ENCODE peak calls at places on chromosome 3, in ten cellular contexts. One of them, this sample, is unnamed.
A peak's percentile ranks its signal among the peaks of the same experiment; 100 is the strongest.

GRCh38 chr3:73292241-73292640 is 230.8 kb downstream of the EBLN2 start:
- DNase-seq in stimulated activated CD8-positive, alpha-beta memory T cell treated with anti-CD3 and anti-CD28 coated beads, Interleukin-7, amount 100 ng/mL, for 48 hours: no peak
- DNase-seq in stromal cell of bone marrow: no peak
- DNase-seq in uterus: no peak
- DNase-seq in iris pigment epithelial cell: no peak
- DNase-seq in OCI-M1: no peak
- DNase-seq in GM10248: no peak
- DNase-seq in anterior cingulate cortex: no peak
- DNase-seq in H7: no peak
- DNase-seq in PC-9: no peak
- DNase-seq in this sample: no peak

GRCh38 chr3:196208942-196209695 is 2.1 kb downstream of the ZDHHC19 start:
- DNase-seq in stromal cell of bone marrow: no peak
- DNase-seq in H7: peak; percentile 43
- DNase-seq in uterus: no peak
- DNase-seq in PC-9: no peak
- DNase-seq in iris pigment epithelial cell: no peak
- DNase-seq in OCI-M1: no peak
- DNase-seq in stimulated activated CD8-positive, alpha-beta memory T cell treated with anti-CD3 and anti-CD28 coated beads, Interleukin-7, amount 100 ng/mL, for 48 hours: no peak
- DNase-seq in GM10248: no peak
- DNase-seq in anterior cingulate cortex: no peak
- DNase-seq in this sample: no peak

GRCh38 chr3:129632556-129632955 is 26.1 kb upstream of the PLXND1 start:
- DNase-seq in iris pigment epithelial cell: no peak
- DNase-seq in uterus: no peak
- DNase-seq in GM10248: no peak
- DNase-seq in H7: no peak
- DNase-seq in stromal cell of bone marrow: no peak
- DNase-seq in anterior cingulate cortex: no peak
- DNase-seq in PC-9: peak; percentile 3
- DNase-seq in OCI-M1: no peak
- DNase-seq in stimulated activated CD8-positive, alpha-beta memory T cell treated with anti-CD3 and anti-CD28 coated beads, Interleukin-7, amount 100 ng/mL, for 48 hours: no peak
- DNase-seq in this sample: no peak

GRCh38 chr3:35664460-35664919 is 25.2 kb downstream of the ARPP21 start:
- DNase-seq in iris pigment epithelial cell: peak; percentile 57
- DNase-seq in uterus: peak; percentile 15
- DNase-seq in PC-9: no peak
- DNase-seq in H7: no peak
- DNase-seq in stromal cell of bone marrow: no peak
- DNase-seq in OCI-M1: no peak
- DNase-seq in stimulated activated CD8-positive, alpha-beta memory T cell treated with anti-CD3 and anti-CD28 coated beads, Interleukin-7, amount 100 ng/mL, for 48 hours: no peak
- DNase-seq in anterior cingulate cortex: peak; percentile 69
- DNase-seq in GM10248: no peak
- DNase-seq in this sample: peak; percentile 85

GRCh38 chr3:74613060-74613459 is 1.4 kb downstream of the CNTN3 start:
- DNase-seq in H7: peak; percentile 5
- DNase-seq in uterus: no peak
- DNase-seq in anterior cingulate cortex: no peak
- DNase-seq in OCI-M1: peak; percentile 1
- DNase-seq in iris pigment epithelial cell: peak; percentile 51
- DNase-seq in PC-9: no peak
- DNase-seq in stimulated activated CD8-positive, alpha-beta memory T cell treated with anti-CD3 and anti-CD28 coated beads, Interleukin-7, amount 100 ng/mL, for 48 hours: no peak
- DNase-seq in stromal cell of bone marrow: no peak
- DNase-seq in GM10248: no peak
- DNase-seq in this sample: no peak

GRCh38 chr3:101848754-101849713 is at the start of gene NFKBIZ:
- DNase-seq in PC-9: peak; percentile 91
- DNase-seq in stimulated activated CD8-positive, alpha-beta memory T cell treated with anti-CD3 and anti-CD28 coated beads, Interleukin-7, amount 100 ng/mL, for 48 hours: peak; percentile 86
- DNase-seq in OCI-M1: peak; percentile 93
- DNase-seq in H7: peak; percentile 97
- DNase-seq in anterior cingulate cortex: peak; percentile 79
- DNase-seq in stromal cell of bone marrow: peak; percentile 91
- DNase-seq in GM10248: peak; percentile 95
- DNase-seq in uterus: peak; percentile 98
- DNase-seq in iris pigment epithelial cell: peak; percentile 96
- DNase-seq in this sample: peak; percentile 89

GRCh38 chr3:190877925-190878324 is 15.4 kb upstream of the GMNC start:
- DNase-seq in stromal cell of bone marrow: no peak
- DNase-seq in GM10248: no peak
- DNase-seq in anterior cingulate cortex: no peak
- DNase-seq in H7: peak; percentile 28
- DNase-seq in uterus: no peak
- DNase-seq in OCI-M1: peak; percentile 40
- DNase-seq in iris pigment epithelial cell: no peak
- DNase-seq in PC-9: no peak
- DNase-seq in stimulated activated CD8-positive, alpha-beta memory T cell treated with anti-CD3 and anti-CD28 coated beads, Interleukin-7, amount 100 ng/mL, for 48 hours: no peak
- DNase-seq in this sample: no peak

GRCh38 chr3:165642761-165643432 is 194.3 kb downstream of the BCHE start:
- DNase-seq in OCI-M1: peak; percentile 39
- DNase-seq in iris pigment epithelial cell: peak; percentile 99
- DNase-seq in stromal cell of bone marrow: peak; percentile 96
- DNase-seq in stimulated activated CD8-positive, alpha-beta memory T cell treated with anti-CD3 and anti-CD28 coated beads, Interleukin-7, amount 100 ng/mL, for 48 hours: no peak
- DNase-seq in GM10248: no peak
- DNase-seq in anterior cingulate cortex: no peak
- DNase-seq in H7: no peak
- DNase-seq in PC-9: peak; percentile 96
- DNase-seq in uterus: peak; percentile 75
- DNase-seq in this sample: no peak

GRCh38 chr3:58308728-58309127 is 2.4 kb downstream of the HTD2 start:
- DNase-seq in anterior cingulate cortex: no peak
- DNase-seq in stromal cell of bone marrow: no peak
- DNase-seq in stimulated activated CD8-positive, alpha-beta memory T cell treated with anti-CD3 and anti-CD28 coated beads, Interleukin-7, amount 100 ng/mL, for 48 hours: no peak
- DNase-seq in PC-9: no peak
- DNase-seq in OCI-M1: no peak
- DNase-seq in iris pigment epithelial cell: peak; percentile 17
- DNase-seq in GM10248: no peak
- DNase-seq in uterus: no peak
- DNase-seq in H7: no peak
- DNase-seq in this sample: no peak

GRCh38 chr3:174862666-174863065 is 3.5 kb downstream of the NAALADL2 start:
- DNase-seq in OCI-M1: no peak
- DNase-seq in iris pigment epithelial cell: peak; percentile 4
- DNase-seq in PC-9: no peak
- DNase-seq in uterus: no peak
- DNase-seq in GM10248: no peak
- DNase-seq in stromal cell of bone marrow: no peak
- DNase-seq in anterior cingulate cortex: no peak
- DNase-seq in H7: no peak
- DNase-seq in stimulated activated CD8-positive, alpha-beta memory T cell treated with anti-CD3 and anti-CD28 coated beads, Interleukin-7, amount 100 ng/mL, for 48 hours: no peak
- DNase-seq in this sample: no peak

GRCh38 chr3:74630602-74631001 is 16.1 kb upstream of the CNTN3 start:
- DNase-seq in anterior cingulate cortex: no peak
- DNase-seq in stimulated activated CD8-positive, alpha-beta memory T cell treated with anti-CD3 and anti-CD28 coated beads, Interleukin-7, amount 100 ng/mL, for 48 hours: no peak
- DNase-seq in stromal cell of bone marrow: no peak
- DNase-seq in PC-9: no peak
- DNase-seq in OCI-M1: peak; percentile 28
- DNase-seq in GM10248: no peak
- DNase-seq in uterus: no peak
- DNase-seq in iris pigment epithelial cell: peak; percentile 60
- DNase-seq in H7: no peak
- DNase-seq in this sample: no peak

GRCh38 chr3:25097023-25097422 is 331.0 kb upstream of the RARB start:
- DNase-seq in anterior cingulate cortex: no peak
- DNase-seq in GM10248: no peak
- DNase-seq in stromal cell of bone marrow: no peak
- DNase-seq in H7: no peak
- DNase-seq in uterus: no peak
- DNase-seq in OCI-M1: no peak
- DNase-seq in PC-9: no peak
- DNase-seq in iris pigment epithelial cell: peak; percentile 6
- DNase-seq in stimulated activated CD8-positive, alpha-beta memory T cell treated with anti-CD3 and anti-CD28 coated beads, Interleukin-7, amount 100 ng/mL, for 48 hours: no peak
- DNase-seq in this sample: no peak

GRCh38 chr3:117366574-117366973 is 657.0 kb downstream of the TUSC7 start:
- DNase-seq in iris pigment epithelial cell: no peak
- DNase-seq in anterior cingulate cortex: no peak
- DNase-seq in PC-9: no peak
- DNase-seq in OCI-M1: no peak
- DNase-seq in uterus: no peak
- DNase-seq in stimulated activated CD8-positive, alpha-beta memory T cell treated with anti-CD3 and anti-CD28 coated beads, Interleukin-7, amount 100 ng/mL, for 48 hours: no peak
- DNase-seq in stromal cell of bone marrow: no peak
- DNase-seq in H7: no peak
- DNase-seq in GM10248: no peak
- DNase-seq in this sample: no peak

GRCh38 chr3:50610181-50610971 is 1.2 kb downstream of the CISH start:
- DNase-seq in PC-9: no peak
- DNase-seq in OCI-M1: peak; percentile 53
- DNase-seq in H7: no peak
- DNase-seq in stimulated activated CD8-positive, alpha-beta memory T cell treated with anti-CD3 and anti-CD28 coated beads, Interleukin-7, amount 100 ng/mL, for 48 hours: no peak
- DNase-seq in anterior cingulate cortex: no peak
- DNase-seq in iris pigment epithelial cell: no peak
- DNase-seq in stromal cell of bone marrow: no peak
- DNase-seq in GM10248: no peak
- DNase-seq in uterus: no peak
- DNase-seq in this sample: no peak

GRCh38 chr3:178200316-178200715 is 335.9 kb upstream of the KCNMB2 start:
- DNase-seq in OCI-M1: no peak
- DNase-seq in anterior cingulate cortex: no peak
- DNase-seq in stromal cell of bone marrow: no peak
- DNase-seq in PC-9: no peak
- DNase-seq in GM10248: no peak
- DNase-seq in stimulated activated CD8-positive, alpha-beta memory T cell treated with anti-CD3 and anti-CD28 coated beads, Interleukin-7, amount 100 ng/mL, for 48 hours: no peak
- DNase-seq in uterus: no peak
- DNase-seq in iris pigment epithelial cell: no peak
- DNase-seq in H7: no peak
- DNase-seq in this sample: no peak

GRCh38 chr3:29186131-29186599 is 94.7 kb upstream of the RBMS3 start:
- DNase-seq in GM10248: no peak
- DNase-seq in stimulated activated CD8-positive, alpha-beta memory T cell treated with anti-CD3 and anti-CD28 coated beads, Interleukin-7, amount 100 ng/mL, for 48 hours: no peak
- DNase-seq in uterus: no peak
- DNase-seq in PC-9: no peak
- DNase-seq in anterior cingulate cortex: no peak
- DNase-seq in H7: no peak
- DNase-seq in stromal cell of bone marrow: peak; percentile 94
- DNase-seq in OCI-M1: no peak
- DNase-seq in iris pigment epithelial cell: peak; percentile 97
- DNase-seq in this sample: no peak

GRCh38 chr3:71504250-71505036 is 79.1 kb downstream of the FOXP1 start:
- DNase-seq in PC-9: peak; percentile 70
- DNase-seq in OCI-M1: peak; percentile 3
- DNase-seq in anterior cingulate cortex: no peak
- DNase-seq in stimulated activated CD8-positive, alpha-beta memory T cell treated with anti-CD3 and anti-CD28 coated beads, Interleukin-7, amount 100 ng/mL, for 48 hours: no peak
- DNase-seq in uterus: no peak
- DNase-seq in H7: no peak
- DNase-seq in stromal cell of bone marrow: peak; percentile 92
- DNase-seq in iris pigment epithelial cell: peak; percentile 97
- DNase-seq in GM10248: no peak
- DNase-seq in this sample: no peak

GRCh38 chr3:189389346-189389745 is 217.6 kb downstream of the TPRG1 start:
- DNase-seq in OCI-M1: peak; percentile 31
- DNase-seq in anterior cingulate cortex: no peak
- DNase-seq in iris pigment epithelial cell: no peak
- DNase-seq in PC-9: no peak
- DNase-seq in H7: no peak
- DNase-seq in GM10248: no peak
- DNase-seq in stromal cell of bone marrow: no peak
- DNase-seq in uterus: no peak
- DNase-seq in stimulated activated CD8-positive, alpha-beta memory T cell treated with anti-CD3 and anti-CD28 coated beads, Interleukin-7, amount 100 ng/mL, for 48 hours: no peak
- DNase-seq in this sample: no peak

GRCh38 chr3:195102609-195103467 is 168.1 kb downstream of the XXYLT1 start:
- DNase-seq in PC-9: peak; percentile 90
- DNase-seq in OCI-M1: peak; percentile 51
- DNase-seq in anterior cingulate cortex: no peak
- DNase-seq in GM10248: no peak
- DNase-seq in H7: no peak
- DNase-seq in iris pigment epithelial cell: peak; percentile 96
- DNase-seq in stromal cell of bone marrow: peak; percentile 91
- DNase-seq in stimulated activated CD8-positive, alpha-beta memory T cell treated with anti-CD3 and anti-CD28 coated beads, Interleukin-7, amount 100 ng/mL, for 48 hours: no peak
- DNase-seq in uterus: peak; percentile 47
- DNase-seq in this sample: no peak

GRCh38 chr3:78974181-78974770 is 793.5 kb downstream of the ROBO1 start:
- DNase-seq in stimulated activated CD8-positive, alpha-beta memory T cell treated with anti-CD3 and anti-CD28 coated beads, Interleukin-7, amount 100 ng/mL, for 48 hours: no peak
- DNase-seq in OCI-M1: no peak
- DNase-seq in iris pigment epithelial cell: peak; percentile 74
- DNase-seq in uterus: no peak
- DNase-seq in H7: no peak
- DNase-seq in stromal cell of bone marrow: peak; percentile 36
- DNase-seq in anterior cingulate cortex: no peak
- DNase-seq in GM10248: no peak
- DNase-seq in PC-9: no peak
- DNase-seq in this sample: no peak

GRCh38 chr3:8532251-8532831 is 30.7 kb downstream of the LMCD1 start:
- DNase-seq in uterus: no peak
- DNase-seq in OCI-M1: no peak
- DNase-seq in stimulated activated CD8-positive, alpha-beta memory T cell treated with anti-CD3 and anti-CD28 coated beads, Interleukin-7, amount 100 ng/mL, for 48 hours: no peak
- DNase-seq in H7: no peak
- DNase-seq in anterior cingulate cortex: no peak
- DNase-seq in GM10248: no peak
- DNase-seq in stromal cell of bone marrow: no peak
- DNase-seq in PC-9: no peak
- DNase-seq in iris pigment epithelial cell: peak; percentile 69
- DNase-seq in this sample: no peak

GRCh38 chr3:106013971-106014370 is 145.2 kb upstream of the CBLB start:
- DNase-seq in anterior cingulate cortex: no peak
- DNase-seq in PC-9: no peak
- DNase-seq in GM10248: no peak
- DNase-seq in H7: no peak
- DNase-seq in uterus: no peak
- DNase-seq in stromal cell of bone marrow: peak; percentile 97
- DNase-seq in iris pigment epithelial cell: peak; percentile 91
- DNase-seq in OCI-M1: peak; percentile 33
- DNase-seq in stimulated activated CD8-positive, alpha-beta memory T cell treated with anti-CD3 and anti-CD28 coated beads, Interleukin-7, amount 100 ng/mL, for 48 hours: no peak
- DNase-seq in this sample: no peak

GRCh38 chr3:178850452-178851166 is 221.0 kb downstream of the ZMAT3 start:
- DNase-seq in H7: no peak
- DNase-seq in PC-9: no peak
- DNase-seq in stimulated activated CD8-positive, alpha-beta memory T cell treated with anti-CD3 and anti-CD28 coated beads, Interleukin-7, amount 100 ng/mL, for 48 hours: no peak
- DNase-seq in iris pigment epithelial cell: no peak
- DNase-seq in GM10248: no peak
- DNase-seq in uterus: peak; percentile 22
- DNase-seq in stromal cell of bone marrow: peak; percentile 13
- DNase-seq in OCI-M1: no peak
- DNase-seq in anterior cingulate cortex: no peak
- DNase-seq in this sample: no peak

GRCh38 chr3:52238761-52239701 is at the start of gene TWF2:
- DNase-seq in anterior cingulate cortex: peak; percentile 68
- DNase-seq in stimulated activated CD8-positive, alpha-beta memory T cell treated with anti-CD3 and anti-CD28 coated beads, Interleukin-7, amount 100 ng/mL, for 48 hours: peak; percentile 83
- DNase-seq in PC-9: no peak
- DNase-seq in OCI-M1: peak; percentile 90
- DNase-seq in H7: peak; percentile 99
- DNase-seq in GM10248: peak; percentile 97
- DNase-seq in uterus: peak; percentile 84
- DNase-seq in iris pigment epithelial cell: peak; percentile 76
- DNase-seq in stromal cell of bone marrow: peak; percentile 57
- DNase-seq in this sample: peak; percentile 52

GRCh38 chr3:134624537-134625287 is 26.1 kb downstream of the KY start:
- DNase-seq in stromal cell of bone marrow: no peak
- DNase-seq in anterior cingulate cortex: no peak
- DNase-seq in iris pigment epithelial cell: no peak
- DNase-seq in uterus: no peak
- DNase-seq in PC-9: no peak
- DNase-seq in H7: no peak
- DNase-seq in stimulated activated CD8-positive, alpha-beta memory T cell treated with anti-CD3 and anti-CD28 coated beads, Interleukin-7, amount 100 ng/mL, for 48 hours: no peak
- DNase-seq in GM10248: no peak
- DNase-seq in OCI-M1: no peak
- DNase-seq in this sample: no peak

GRCh38 chr3:187208159-187208558 is 10.9 kb downstream of the RTP1 start:
- DNase-seq in GM10248: no peak
- DNase-seq in OCI-M1: no peak
- DNase-seq in stromal cell of bone marrow: no peak
- DNase-seq in iris pigment epithelial cell: peak; percentile 47
- DNase-seq in anterior cingulate cortex: no peak
- DNase-seq in stimulated activated CD8-positive, alpha-beta memory T cell treated with anti-CD3 and anti-CD28 coated beads, Interleukin-7, amount 100 ng/mL, for 48 hours: no peak
- DNase-seq in PC-9: peak; percentile 86
- DNase-seq in H7: no peak
- DNase-seq in uterus: no peak
- DNase-seq in this sample: no peak

This sample was measured in hippocampal formation.